ENCODE peak calls at places on chromosome 1, in nine cellular contexts. B is transverse colon, X is right lobe of liver, M is uterus, V is heart right ventricle, K is astrocyte, J is foreskin fibroblast, R is cardiac muscle cell, I is body of pancreas. H is an unnamed sample.

GRCh38 chr1:209651148-209651547 is 1.1 kb downstream of the LAMB3 start:
- DNase-seq in B (peak; percentile 84), X (peak; percentile 73), M (no peak), V (peak; percentile 67), K (peak; percentile 62), J (peak; percentile 88), R (peak; percentile 77), I (peak; percentile 90), H (peak; percentile 75)

GRCh38 chr1:14689996-14690614 is 91.6 kb downstream of the KAZN start:
- DNase-seq in B (no peak), X (no peak), M (no peak), V (no peak), K (peak; percentile 71), J (peak; percentile 17), R (no peak), I (no peak), H (no peak)

GRCh38 chr1:204258213-204259115 is 44.7 kb upstream of the GOLT1A start:
- DNase-seq in B (peak; percentile 57), X (peak; percentile 67), M (peak; percentile 42), V (peak; percentile 64), K (peak; percentile 18), J (peak; percentile 84), R (peak; percentile 70), I (peak; percentile 61), H (peak; percentile 68)

GRCh38 chr1:51488372-51489050 is 30.6 kb downstream of the EPS15 start:
- DNase-seq in B (no peak), X (no peak), M (no peak), V (no peak), K (no peak), J (no peak), R (peak; percentile 34), I (no peak), H (peak; percentile 42)

GRCh38 chr1:151653397-151653796 is 41.5 kb downstream of the SNX27 start:
- DNase-seq in B (no peak), X (no peak), M (no peak), V (no peak), K (peak; percentile 42), J (peak; percentile 75), R (peak; percentile 94), I (no peak), H (peak; percentile 95)

GRCh38 chr1:116580446-116581322 is 9.9 kb upstream of the CD58 start:
- DNase-seq in B (no peak), X (no peak), M (no peak), V (no peak), K (peak; percentile 51), J (no peak), R (peak; percentile 32), I (no peak), H (no peak)

GRCh38 chr1:13540871-13541270 is 27.1 kb upstream of the LRRC38 start:
- DNase-seq in B (peak; percentile 11), X (no peak), M (no peak), V (peak; percentile 45), K (no peak), J (no peak), R (no peak), I (no peak), H (no peak)

GRCh38 chr1:180150982-180151381 is 3.7 kb upstream of the QSOX1 start:
- DNase-seq in B (no peak), X (no peak), M (no peak), V (no peak), K (no peak), J (peak; percentile 61), R (peak; percentile 86), I (no peak), H (peak; percentile 28)

GRCh38 chr1:172637522-172637921 is 21.4 kb upstream of the FASLG start:
- DNase-seq in B (no peak), X (no peak), M (no peak), V (no peak), K (peak; percentile 96), J (peak; percentile 87), R (peak; percentile 88), I (no peak), H (peak; percentile 95)

GRCh38 chr1:29687166-29687565 is 450.8 kb downstream of the PTPRU start:
- DNase-seq in B (no peak), X (no peak), M (no peak), V (no peak), K (no peak), J (peak; percentile 33), R (peak; percentile 55), I (no peak), H (no peak)

GRCh38 chr1:29689372-29690030 is 453.2 kb downstream of the PTPRU start:
- DNase-seq in B (no peak), X (no peak), M (no peak), V (no peak), K (no peak), J (no peak), R (no peak), I (no peak), H (no peak)

GRCh38 chr1:29688477-29689365 is 452.4 kb downstream of the PTPRU start:
- DNase-seq in B (no peak), X (no peak), M (no peak), V (no peak), K (peak; percentile 95), J (peak; percentile 79), R (peak; percentile 72), I (no peak), H (peak; percentile 65)

GRCh38 chr1:29686012-29686930 is 449.9 kb downstream of the PTPRU start:
- DNase-seq in B (no peak), X (no peak), M (no peak), V (no peak), K (no peak), J (peak; percentile 24), R (no peak), I (no peak), H (no peak)

DNA sequence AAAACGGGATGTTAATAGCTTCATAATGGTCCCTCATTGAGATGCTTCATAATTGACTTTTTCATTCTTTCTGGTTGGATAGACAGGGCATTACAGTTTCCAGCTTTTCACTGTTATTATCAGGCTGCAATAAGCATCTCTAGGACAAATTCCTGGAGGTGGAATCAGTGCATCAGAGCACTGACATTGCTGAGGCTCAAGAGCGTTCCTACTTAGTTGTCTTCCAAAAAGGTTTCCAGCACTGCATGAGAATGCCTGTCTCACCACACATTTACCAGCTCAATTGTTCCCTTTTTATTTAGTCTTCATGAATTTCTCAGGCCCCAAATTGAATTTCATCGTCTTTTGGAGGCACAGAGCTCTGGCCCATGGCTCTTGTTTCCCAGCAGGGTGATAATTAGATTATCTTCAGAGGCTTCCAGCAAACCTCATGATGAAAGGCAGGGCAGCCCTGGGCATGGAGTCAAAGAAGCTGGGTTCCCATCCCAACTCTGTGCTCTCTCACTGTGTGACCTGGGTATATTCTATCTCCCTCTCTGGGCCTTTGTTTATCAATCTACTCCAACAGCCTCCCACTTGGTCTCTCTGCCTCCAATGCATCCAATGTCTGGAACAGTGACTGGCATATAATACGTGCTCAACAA is 451.4 kb downstream of the PTPRU start:
- DNase-seq in B (no peak), X (no peak), M (no peak), V (no peak), K (peak; percentile 66), J (peak; percentile 33), R (peak; percentile 27), I (no peak), H (no peak)
- H3K4me3 ChIP-seq in B (no peak overlapping the region), X (no peak overlapping the region), M (no peak overlapping the region), V (no peak overlapping the region), K (no peak overlapping the region), J (no peak overlapping the region), R (no peak overlapping the region), I (no peak overlapping the region), H (no peak overlapping the region)

DNA sequence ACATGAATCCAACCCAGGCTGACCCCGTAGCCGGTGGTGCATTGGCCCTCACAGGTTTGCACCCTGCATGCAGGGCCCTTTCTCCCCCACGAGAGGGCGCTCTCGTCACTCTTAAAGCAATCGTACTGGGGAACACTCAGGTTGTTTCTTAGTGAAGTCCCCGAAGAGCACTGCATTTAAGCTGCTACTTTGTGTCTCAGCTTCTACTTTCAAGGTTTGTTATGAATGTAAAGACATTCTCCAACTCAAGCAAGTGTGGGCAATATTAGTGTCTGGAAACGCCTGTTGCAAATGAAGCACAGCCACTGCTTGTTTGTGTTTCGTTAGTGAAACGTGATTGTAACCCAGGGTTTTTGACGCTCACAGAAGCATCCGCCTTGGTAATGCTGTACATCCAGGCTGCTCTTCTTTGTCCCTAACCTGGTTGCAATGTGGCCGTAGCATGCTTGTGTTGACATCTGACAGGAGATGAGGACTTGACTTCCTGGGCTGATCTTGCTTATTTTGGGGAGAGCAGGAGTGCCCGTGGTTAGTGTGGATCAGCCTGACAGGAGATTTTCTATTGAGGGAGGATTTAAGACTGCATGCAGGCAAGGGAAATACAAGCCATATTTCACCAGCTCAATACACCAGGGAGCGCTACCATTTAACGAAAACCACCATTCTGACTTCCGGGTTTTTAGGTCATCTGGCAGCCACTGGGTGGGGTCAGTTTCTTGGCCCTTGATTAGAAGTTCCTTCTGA is 79.8 kb downstream of the ST6GALNAC3 start:
- DNase-seq in B (peak; percentile 79), X (peak; percentile 78), M (peak; percentile 69), V (peak; percentile 71), K (peak; percentile 42), J (peak; percentile 81), R (peak; percentile 80), I (peak; percentile 73), H (peak; percentile 83)
- TF ChIP-seq CTCF in B (peak; percentile 91), X (peak; percentile 73), M (peak; percentile 90), V (peak; percentile 91), K (peak; percentile 98), J (peak; percentile 98), R (peak; percentile 99), I (peak; percentile 78), H (peak; percentile 99)

DNA sequence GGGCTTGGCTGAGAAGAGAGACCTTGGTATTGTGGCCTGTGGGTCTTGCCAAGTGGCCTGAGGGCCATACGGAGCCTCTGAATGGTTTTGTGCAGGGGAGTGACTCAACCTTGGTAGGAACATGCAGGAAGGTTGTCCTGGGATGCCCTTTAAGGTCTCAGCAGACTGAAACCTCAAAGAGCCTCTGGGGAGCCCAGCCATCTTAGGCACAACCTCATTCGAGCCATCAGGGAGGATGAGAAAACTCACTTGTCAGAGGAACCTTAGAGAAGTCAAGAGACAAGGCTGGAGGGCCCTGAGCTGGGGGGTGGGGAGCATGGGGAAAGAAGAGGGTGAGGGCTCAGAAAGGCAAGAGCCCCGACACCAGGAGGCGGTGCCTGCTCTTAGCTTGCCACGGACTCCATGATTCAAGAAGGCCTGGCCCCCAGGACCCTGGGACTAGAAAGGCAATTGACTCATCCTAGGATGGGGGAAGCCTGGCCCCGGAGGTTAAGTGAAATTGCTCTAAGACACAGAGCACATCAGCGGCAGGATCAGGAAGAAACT is 13.0 kb downstream of the IFI6 start:
- DNase-seq in B (peak; percentile 22), X (no peak), M (no peak), V (no peak), K (peak; percentile 59), J (peak; percentile 89), R (peak; percentile 69), I (no peak), H (no peak)
- H3K4me3 ChIP-seq in B (no peak overlapping the region), X (no peak overlapping the region), M (no peak overlapping the region), V (peak overlapping the region; percentile 57), K (peak overlapping the region; percentile 30), J (peak overlapping the region; percentile 35), R (no peak overlapping the region), I (no peak overlapping the region), H (peak overlapping the region; percentile 53)

DNA sequence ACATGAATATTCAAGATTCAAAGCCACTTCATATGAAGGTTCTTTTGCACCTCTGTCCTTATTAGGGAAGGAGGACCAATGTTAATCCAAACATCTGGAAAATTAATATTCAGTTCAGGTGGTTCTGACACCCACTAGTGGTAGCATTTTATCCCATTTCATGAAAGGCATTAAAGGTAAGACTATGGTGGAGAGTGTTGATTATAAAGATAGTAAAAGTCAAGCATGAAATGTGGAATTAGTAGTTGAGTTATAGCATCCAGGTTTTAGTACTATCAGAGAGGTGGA is 17.5 kb upstream of the YTHDF2 start:
- DNase-seq in B (no peak), X (no peak), M (no peak), V (no peak), K (no peak), J (no peak), R (no peak), I (no peak), H (no peak)
- TF ChIP-seq CTCF in B (no peak), X (no peak), M (no peak), V (no peak), K (no peak), J (no peak), R (no peak), I (no peak), H (no peak)

H was measured in choroid plexus epithelial cell.